ENCODE peak calls at places on chromosomes 13 and 19, in seven cellular contexts. F, M, K, Q, N, D and U are unnamed samples.

GRCh38 chr13:91567485-91568207 is 169.2 kb downstream of the GPC5 start:
- DNase-seq in F (no peak), M (no peak), K (no peak), Q (no peak), N (no peak), D (no peak), U (no peak)

GRCh38 chr19:367561-367960 is 23.0 kb upstream of the MIER2 start:
- DNase-seq in F (no peak), M (no peak), K (no peak), Q (no peak), N (no peak), D (no peak), U (no peak)

GRCh38 chr13:105773887-105774538 is 761.4 kb downstream of the EFNB2 start:
- DNase-seq in F (no peak), M (no peak), K (no peak), Q (no peak), N (no peak), D (no peak), U (no peak)

GRCh38 chr13:22498006-22498405 is 682.8 kb upstream of the SGCG start:
- DNase-seq in F (no peak), M (no peak), K (no peak), Q (no peak), N (no peak), D (no peak), U (no peak)

GRCh38 chr13:102394158-102395053 is 7.4 kb downstream of the FGF14 start:
- DNase-seq in F (peak; percentile 91), M (peak; percentile 93), K (peak; percentile 97), Q (peak; percentile 96), N (peak; percentile 90), D (peak; percentile 40), U (peak; percentile 84)

GRCh38 chr19:35168261-35168660 is 13.7 kb downstream of the FXYD5 start:
- DNase-seq in F (no peak), M (no peak), K (no peak), Q (no peak), N (no peak), D (no peak), U (no peak)

GRCh38 chr19:29724102-29724641 is 9.1 kb upstream of the C19orf12 start:
- DNase-seq in F (no peak), M (no peak), K (no peak), Q (peak; percentile 21), N (peak; percentile 68), D (no peak), U (peak; percentile 12)

GRCh38 chr13:35468195-35468594 is 8.3 kb downstream of the MAB21L1 start:
- DNase-seq in F (no peak), M (no peak), K (no peak), Q (no peak), N (no peak), D (no peak), U (peak; percentile 12)

GRCh38 chr19:19428746-19429145 is 23.3 kb downstream of the GATAD2A start:
- DNase-seq in F (no peak), M (no peak), K (no peak), Q (no peak), N (no peak), D (no peak), U (no peak)

GRCh38 chr19:35169226-35169995 is 14.9 kb downstream of the FXYD5 start:
- DNase-seq in F (peak; percentile 18), M (no peak), K (no peak), Q (no peak), N (no peak), D (no peak), U (no peak)

GRCh38 chr13:22073718-22074117 is 402.8 kb downstream of the FGF9 start:
- DNase-seq in F (no peak), M (no peak), K (no peak), Q (no peak), N (no peak), D (no peak), U (no peak)

GRCh38 chr19:47581605-47582319 is 8.8 kb upstream of the ZNF541 start:
- DNase-seq in F (no peak), M (no peak), K (no peak), Q (no peak), N (no peak), D (no peak), U (no peak)

GRCh38 chr19:38650911-38651584 is 3.6 kb downstream of the ACTN4 start:
- DNase-seq in F (no peak), M (no peak), K (no peak), Q (no peak), N (no peak), D (no peak), U (peak; percentile 77)

GRCh38 chr13:57739089-57739488 is 107.5 kb downstream of the PCDH17 start:
- DNase-seq in F (no peak), M (no peak), K (no peak), Q (no peak), N (no peak), D (no peak), U (no peak)